ENCODE peak calls at places on chromosomes 16 and 17, in seven cellular contexts. P is IMR-90, V is K562, Z is PC-3, G is hepatocyte, R is H9, Y is HCT116. F is an unnamed sample.

GRCh38 chr16:83143788-83144187 is 517.0 kb downstream of the CDH13 start:
- DNase-seq in G (peak; percentile 57), P (peak; percentile 82), V (no peak), Z (no peak), R (no peak), Y (no peak), F (peak; percentile 81)

GRCh38 chr17:7955414-7956042 is 23.5 kb downstream of the CNTROB start:
- DNase-seq in Z (no peak), P (no peak), R (no peak), G (peak; percentile 23), V (no peak), Y (no peak), F (no peak)

GRCh38 chr16:50640391-50640790 is 40.7 kb downstream of the SNX20 start:
- DNase-seq in R (no peak), Z (no peak), P (no peak), G (no peak), V (no peak), Y (no peak), F (no peak)

GRCh38 chr16:64841482-64841881 is 280.4 kb downstream of the CDH11 start:
- DNase-seq in Y (no peak), R (no peak), G (no peak), P (no peak), Z (peak; percentile 5), V (no peak), F (no peak)

GRCh38 chr16:27369806-27370205 is 32.2 kb upstream of the IL21R start:
- DNase-seq in P (peak; percentile 79), Z (peak; percentile 4), R (no peak), Y (no peak), G (no peak), V (no peak), F (peak; percentile 85)

GRCh38 chr16:81447383-81448101 is 2.9 kb downstream of the CMIP start:
- DNase-seq in V (no peak), G (no peak), Z (peak; percentile 44), R (no peak), Y (no peak), P (no peak), F (no peak)

GRCh38 chr16:30570621-30571443 is 682 bp downstream of the ZNF688 start:
- DNase-seq in R (peak; percentile 41), V (no peak), G (peak; percentile 60), Z (no peak), Y (no peak), P (peak; percentile 28), F (peak; percentile 89)

GRCh38 chr17:82548681-82549303 is 29.3 kb downstream of the FOXK2 start:
- DNase-seq in Y (no peak), V (peak; percentile 54), Z (peak; percentile 25), R (no peak), G (no peak), P (no peak), F (no peak)

GRCh38 chr16:31451681-31452351 is 7.5 kb upstream of the ARMC5 start:
- DNase-seq in R (peak; percentile 74), Y (peak; percentile 65), Z (peak; percentile 60), V (peak; percentile 84), G (peak; percentile 89), P (peak; percentile 80), F (peak; percentile 94)

GRCh38 chr17:39547713-39548478 is 59.8 kb downstream of the NEUROD2 start:
- DNase-seq in Z (peak; percentile 55), G (peak; percentile 56), P (no peak), Y (peak; percentile 13), R (peak; percentile 76), V (peak; percentile 75), F (peak; percentile 89)

GRCh38 chr17:57326764-57327163 is 70.4 kb downstream of the MSI2 start:
- DNase-seq in G (no peak), P (no peak), Y (no peak), V (no peak), Z (no peak), R (no peak), F (no peak)

GRCh38 chr17:40646791-40647548 is 648 bp downstream of the SMARCE1 start:
- DNase-seq in P (peak; percentile 43), V (peak; percentile 58), Y (peak; percentile 28), R (no peak), G (peak; percentile 43), Z (peak; percentile 10), F (peak; percentile 77)

GRCh38 chr16:17360810-17361209 is 110.0 kb downstream of the XYLT1 start:
- DNase-seq in P (no peak), V (no peak), G (no peak), R (no peak), Z (no peak), Y (no peak), F (no peak)

GRCh38 chr16:60640038-60640437 is 1396.2 kb downstream of the CDH8 start:
- DNase-seq in R (no peak), V (no peak), Y (no peak), P (no peak), Z (no peak), G (no peak), F (no peak)

GRCh38 chr16:1610841-1611653 is 825 bp downstream of the IFT140 start:
- DNase-seq in R (no peak), Z (peak; percentile 7), P (no peak), G (no peak), Y (no peak), V (peak; percentile 20), F (peak; percentile 98)

GRCh38 chr16:87945351-87946042 is 5.7 kb upstream of the BANP start:
- DNase-seq in P (peak; percentile 83), Z (peak; percentile 93), Y (peak; percentile 90), R (peak; percentile 68), G (peak; percentile 91), V (no peak), F (peak; percentile 88)

GRCh38 chr17:74373838-74374606 is 6.7 kb downstream of the GPR142 start:
- DNase-seq in G (peak; percentile 83), Y (no peak), R (no peak), P (no peak), Z (no peak), V (no peak), F (peak; percentile 87)

GRCh38 chr17:48113201-48113676 is 5.7 kb downstream of the SNX11 start:
- DNase-seq in V (no peak), G (no peak), Y (no peak), R (no peak), Z (no peak), P (no peak), F (no peak)

GRCh38 chr17:36661688-36662087 is 60.3 kb downstream of the MRM1 start:
- DNase-seq in V (no peak), G (no peak), Z (no peak), Y (no peak), P (no peak), R (no peak), F (no peak)

GRCh38 chr16:29678691-29679267 is at the start of gene QPRT:
- DNase-seq in Z (no peak), Y (no peak), P (peak; percentile 22), V (peak; percentile 92), G (peak; percentile 92), R (peak; percentile 95), F (peak; percentile 88)

GRCh38 chr16:17241264-17241835 is 229.4 kb downstream of the XYLT1 start:
- DNase-seq in Z (no peak), P (no peak), V (no peak), G (no peak), Y (no peak), R (no peak), F (no peak)

GRCh38 chr16:53855056-53855455 is 151.1 kb downstream of the FTO start:
- DNase-seq in G (no peak), V (no peak), R (no peak), Y (no peak), Z (no peak), P (no peak), F (no peak)

GRCh38 chr17:61453563-61453962 is 1.3 kb downstream of the TBX4 start:
- DNase-seq in Y (no peak), P (no peak), V (no peak), R (no peak), G (no peak), Z (peak; percentile 26), F (no peak)

DNA sequence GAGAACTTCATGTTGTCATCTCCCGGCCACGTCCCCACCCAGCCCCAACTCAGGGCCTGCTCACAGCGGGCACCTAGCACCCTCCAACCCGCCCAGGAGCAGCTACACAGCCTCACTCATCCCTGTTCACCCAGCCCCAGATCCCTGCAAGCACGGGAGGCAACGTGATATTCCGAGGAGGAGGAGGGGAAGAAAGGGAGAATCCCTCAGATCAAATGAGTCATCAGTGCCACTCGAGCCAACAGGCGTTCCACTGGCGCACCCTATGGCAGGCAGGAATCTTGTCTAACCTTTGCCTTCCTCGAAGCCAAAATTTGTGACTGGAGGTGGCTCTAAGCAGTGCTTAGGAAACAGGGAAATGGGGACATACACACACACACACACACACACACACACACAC is 14.0 kb upstream of the NUBP1 start:
- DNase-seq in V (no peak), Z (peak; percentile 89), Y (peak; percentile 54), R (no peak), P (peak; percentile 38), G (no peak), F (peak; percentile 78)
- TF ChIP-seq CTCF in V (peak; percentile 27), Z (peak; percentile 47), Y (no peak), R (no peak), P (no peak), G (no peak), F (no peak)

GRCh38 chr17:13590441-13590840 is 11.3 kb downstream of the HS3ST3A1 start:
- DNase-seq in V (no peak), G (no peak), P (peak; percentile 22), R (no peak), Y (no peak), Z (no peak), F (no peak)
- H3K4me2 ChIP-seq in V (no peak overlapping the region), G (no peak overlapping the region), P (peak overlapping the region; percentile 16), R (no peak overlapping the region), Y (no peak overlapping the region), Z (peak overlapping the region; percentile 55), F (no peak overlapping the region)

GRCh38 chr17:77742579-77742978 is 215.9 kb upstream of the TNRC6C start:
- DNase-seq in V (no peak), Z (no peak), R (no peak), Y (no peak), G (no peak), P (no peak), F (no peak)

GRCh38 chr17:77738666-77739531 is 219.6 kb upstream of the TNRC6C start:
- DNase-seq in R (peak; percentile 22), Y (no peak), P (no peak), V (no peak), G (no peak), Z (no peak), F (peak; percentile 82)

GRCh38 chr17:77740481-77740880 is 218.0 kb upstream of the TNRC6C start:
- DNase-seq in V (no peak), Z (no peak), Y (no peak), P (no peak), G (no peak), R (no peak), F (no peak)

GRCh38 chr17:77744268-77744988 is 214.1 kb upstream of the TNRC6C start:
- DNase-seq in G (no peak), R (no peak), Z (no peak), Y (no peak), V (no peak), P (no peak), F (peak; percentile 83)

DNA sequence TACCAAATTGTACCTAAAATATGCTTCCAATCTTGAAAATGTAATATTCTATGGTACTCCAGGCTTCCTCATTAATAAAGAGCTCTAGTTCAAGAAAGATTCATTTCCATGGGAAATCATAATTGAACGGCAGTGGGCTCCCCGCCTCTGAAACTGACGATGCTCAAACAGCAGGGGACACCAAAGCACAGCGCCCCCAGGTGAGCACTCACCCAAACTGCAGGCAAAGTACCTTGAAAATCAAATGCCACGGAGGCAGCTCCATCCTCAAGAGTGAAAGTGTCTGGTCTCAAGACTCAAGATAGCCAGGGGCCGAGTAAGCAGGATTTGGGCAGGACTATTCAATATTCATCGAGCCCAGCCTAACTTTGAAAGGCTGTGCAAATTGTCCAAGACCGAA is 217.4 kb upstream of the TNRC6C start:
- DNase-seq in V (peak; percentile 36), Z (peak; percentile 42), P (no peak), R (peak; percentile 76), Y (no peak), G (no peak), F (no peak)
- TF ChIP-seq CTCF in V (peak; percentile 66), Z (peak; percentile 86), P (peak; percentile 30), R (peak; percentile 92), Y (peak; percentile 75), G (peak; percentile 26), F (peak; percentile 31)

GRCh38 chr17:41860254-41860931 is 4.8 kb downstream of the KLHL11 start:
- DNase-seq in P (no peak), V (no peak), Y (no peak), R (no peak), Z (no peak), G (no peak), F (no peak)
- H3K4me2 ChIP-seq in P (no peak overlapping the region), V (no peak overlapping the region), Y (no peak overlapping the region), R (peak overlapping the region; percentile 8), Z (no peak overlapping the region), G (no peak overlapping the region), F (no peak overlapping the region)

F was measured in osteoblast.